ENCODE peak calls at places on chromosomes 4 and X, in six cellular contexts. L, V, X, D, Y and R are unnamed samples.

GRCh38 chrX:48883729-48884128 is 13.8 kb downstream of the TIMM17B start:
- DNase-seq in V (no peak), Y (no peak), X (no peak), L (no peak), D (no peak), R (no peak)

GRCh38 chr4:142353149-142353738 is 492.9 kb downstream of the INPP4B start:
- DNase-seq in D (peak; percentile 50), X (peak; percentile 15), V (no peak), L (peak; percentile 72), Y (no peak), R (no peak)

GRCh38 chr4:41120297-41121217 is 93.8 kb downstream of the APBB2 start:
- DNase-seq in X (no peak), D (no peak), L (peak; percentile 68), Y (no peak), V (no peak), R (no peak)

GRCh38 chrX:86295293-86295692 is 147.0 kb downstream of the DACH2 start:
- DNase-seq in D (no peak), X (no peak), V (no peak), L (no peak), Y (no peak), R (no peak)

GRCh38 chrX:154401045-154401799 is 3.0 kb downstream of the RPL10 start:
- DNase-seq in L (no peak), D (no peak), V (no peak), X (peak; percentile 48), Y (no peak), R (no peak)

GRCh38 chr4:184288451-184289178 is 70.9 kb upstream of the ENPP6 start:
- DNase-seq in X (no peak), D (no peak), L (no peak), Y (no peak), V (no peak), R (no peak)

GRCh38 chr4:133389029-133389428 is 239.9 kb downstream of the PCDH10 start:
- DNase-seq in Y (no peak), V (no peak), X (no peak), L (no peak), D (no peak), R (no peak)

GRCh38 chr4:6856391-6856790 is 53.2 kb upstream of the TBC1D14 start:
- DNase-seq in X (no peak), D (no peak), L (no peak), Y (no peak), V (no peak), R (no peak)

GRCh38 chr4:4245172-4245571 is 2.9 kb downstream of the TMEM128 start:
- DNase-seq in X (no peak), Y (no peak), D (no peak), L (no peak), V (no peak), R (no peak)

GRCh38 chr4:82524570-82525152 is 37.1 kb downstream of the TMEM150C start:
- DNase-seq in Y (no peak), D (no peak), X (no peak), L (no peak), V (no peak), R (no peak)

GRCh38 chr4:156419080-156419638 is 465.5 kb upstream of the CTSO start:
- DNase-seq in L (no peak), D (no peak), X (no peak), V (no peak), Y (no peak), R (no peak)